ENCODE peak calls at places on chromosomes 4 and X, in four cellular contexts. A is GM12865, U is right lobe of liver, L is choroid plexus epithelial cell. Q is an unnamed sample.

GRCh38 chr4:48698029-48698901 is 81.8 kb downstream of the FRYL start:
- DNase-seq in A (no peak), U (peak), L (peak), Q (no peak)

GRCh38 chr4:99608417-99608816 is 33.8 kb downstream of the MTTP start:
- DNase-seq in A (no peak), U (no peak), L (no peak), Q (no peak)

GRCh38 chr4:89868999-89869589 is 25.6 kb upstream of the MMRN1 start:
- DNase-seq in A (no peak), U (no peak), L (peak), Q (no peak)

GRCh38 chr4:3107271-3108185 is 33.0 kb downstream of the HTT start:
- DNase-seq in A (no peak), U (no peak), L (peak), Q (no peak)

GRCh38 chrX:39532761-39533160 is 565.0 kb downstream of the BCOR start:
- DNase-seq in A (no peak), U (no peak), L (no peak), Q (no peak)

GRCh38 chr4:19497692-19498091 is 754.0 kb upstream of the SLIT2 start:
- DNase-seq in A (no peak), U (no peak), L (no peak), Q (no peak)

GRCh38 chr4:112766422-112766821 is 129.5 kb downstream of the LARP7 start:
- DNase-seq in A (peak), U (no peak), L (peak), Q (peak)

GRCh38 chr4:113083346-113083745 is 33.9 kb downstream of the ANK2 start:
- DNase-seq in A (no peak), U (no peak), L (no peak), Q (no peak)

GRCh38 chrX:156002517-156002916 is 5.0 kb downstream of the IL9R start:
- DNase-seq in A (no peak), U (no peak), L (no peak), Q (no peak)

GRCh38 chr4:119550857-119551532 is 77.6 kb downstream of the PDE5A start:
- DNase-seq in A (no peak), U (no peak), L (peak), Q (no peak)

GRCh38 chrX:69060631-69061408 is 104.4 kb downstream of the PJA1 start:
- DNase-seq in A (no peak), U (no peak), L (peak), Q (no peak)

GRCh38 chr4:109472343-109472761 is 38.7 kb downstream of the SEC24B start:
- DNase-seq in A (no peak), U (no peak), L (peak), Q (no peak)

GRCh38 chr4:8303485-8304281 is 34.1 kb downstream of the HTRA3 start:
- DNase-seq in A (no peak), U (peak), L (peak), Q (no peak)

GRCh38 chr4:79893441-79893840 is 179.6 kb downstream of the ANTXR2 start:
- DNase-seq in A (no peak), U (no peak), L (no peak), Q (no peak)

GRCh38 chrX:112247714-112248113 is 165.1 kb upstream of the TRPC5 start:
- DNase-seq in A (no peak), U (no peak), L (no peak), Q (no peak)

GRCh38 chr4:185654311-185654710 is 119.0 kb upstream of the PDLIM3 start:
- DNase-seq in A (no peak), U (no peak), L (no peak), Q (no peak)

GRCh38 chr4:185657699-185658098 is 122.4 kb upstream of the PDLIM3 start:
- DNase-seq in A (no peak), U (no peak), L (no peak), Q (no peak)

GRCh38 chr4:185657191-185657590 is 121.9 kb upstream of the PDLIM3 start:
- DNase-seq in A (no peak), U (no peak), L (no peak), Q (no peak)

GRCh38 chr4:185654965-185655554 is 119.8 kb upstream of the PDLIM3 start:
- DNase-seq in A (no peak), U (no peak), L (no peak), Q (no peak)

GRCh38 chr4:185656467-185656890 is 121.2 kb upstream of the PDLIM3 start:
- DNase-seq in A (no peak), U (no peak), L (peak), Q (no peak)
- TF ChIP-seq CTCF in A (no peak), U (no peak), L (peak), Q (no peak)

GRCh38 chrX:33132569-33132968 is 78.8 kb downstream of the DMD start:
- DNase-seq in A (no peak), U (no peak), L (no peak), Q (no peak)
- TF ChIP-seq CTCF in A (no peak), U (no peak), L (no peak), Q (no peak)

GRCh38 chrX:123962006-123962485 is 540 bp downstream of the STAG2 start:
- DNase-seq in A (peak), U (no peak), L (no peak), Q (peak)

GRCh38 chrX:123964155-123964554 is 2.6 kb downstream of the STAG2 start:
- DNase-seq in A (no peak), U (no peak), L (peak), Q (no peak)

GRCh38 chrX:123960956-123961267 is 594 bp upstream of the STAG2 start:
- DNase-seq in A (no peak), U (no peak), L (no peak), Q (no peak)

GRCh38 chrX:123961268-123962005 is at the start of gene STAG2:
- DNase-seq in A (peak), U (peak), L (peak), Q (peak)

DNA sequence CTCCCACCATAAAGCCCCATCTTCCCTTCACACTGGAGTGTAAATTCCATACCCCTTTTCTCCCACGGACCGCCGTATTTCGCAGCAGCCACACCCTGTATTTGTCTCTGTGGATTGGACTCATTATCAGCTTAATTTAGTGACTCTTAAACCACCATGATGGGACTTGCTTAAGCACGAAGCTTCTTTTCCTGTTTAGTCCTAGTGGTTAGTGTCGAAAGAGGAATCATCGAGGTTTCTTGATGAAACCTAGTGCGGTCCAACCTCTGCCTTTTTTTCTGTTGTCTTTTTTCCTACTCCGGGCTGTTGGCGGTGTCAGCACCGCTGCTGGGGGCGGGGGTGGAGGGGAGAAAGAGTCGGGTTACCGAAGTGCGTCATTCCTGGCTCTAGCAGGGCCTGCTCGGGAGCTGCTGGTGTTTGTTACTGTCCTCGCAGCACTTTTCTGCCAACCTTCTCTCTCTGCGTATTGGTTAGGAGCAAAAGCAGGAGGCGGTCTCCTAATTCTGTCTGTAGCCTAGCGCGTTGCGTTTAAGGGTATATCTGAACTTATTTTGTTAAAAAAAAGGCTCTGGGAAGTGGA is 1.4 kb downstream of the STAG2 start:
- DNase-seq in A (peak), U (peak), L (peak), Q (peak)
- TF ChIP-seq CTCF in A (no peak), U (no peak), L (peak), Q (no peak)

GRCh38 chrX:67544281-67544680 is 460 bp downstream of the AR start:
- DNase-seq in A (no peak), U (peak), L (no peak), Q (no peak)

GRCh38 chrX:67545772-67546495 is 2.1 kb downstream of the AR start:
- DNase-seq in A (no peak), U (peak), L (peak), Q (no peak)

GRCh38 chrX:67546496-67547423 is 2.9 kb downstream of the AR start:
- DNase-seq in A (no peak), U (peak), L (no peak), Q (no peak)

GRCh38 chrX:67543818-67544217 is at the start of gene AR:
- DNase-seq in A (no peak), U (peak), L (peak), Q (no peak)

GRCh38 chrX:67544871-67545771 is 1.3 kb downstream of the AR start:
- DNase-seq in A (no peak), U (peak), L (peak), Q (no peak)
- TF ChIP-seq CTCF in A (no peak), U (no peak), L (no peak), Q (no peak)

DNA sequence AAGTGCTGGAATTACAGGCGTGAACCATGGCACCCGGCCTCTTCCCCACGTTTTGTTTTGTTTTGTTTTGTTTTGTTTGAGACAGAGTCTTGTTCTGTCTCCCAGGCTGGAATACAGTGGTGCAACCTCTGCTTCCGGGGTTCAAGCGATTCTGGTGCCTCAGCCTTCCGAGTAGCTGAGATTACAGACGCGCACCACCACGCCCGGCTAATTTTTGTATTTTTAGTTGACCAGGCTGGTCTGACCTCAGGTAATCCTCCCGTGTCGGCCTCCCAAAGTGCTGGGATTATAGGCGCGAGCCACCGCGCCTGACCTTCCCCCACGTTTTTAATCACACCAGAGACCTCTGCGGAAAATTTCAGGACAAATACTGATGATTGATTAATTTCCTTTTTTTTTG is 2.2 kb downstream of the ENOPH1 start:
- DNase-seq in A (no peak), U (no peak), L (no peak), Q (no peak)
- TF ChIP-seq CTCF in A (no peak), U (no peak), L (no peak), Q (no peak)

Q was measured in activated CD8-positive, alpha-beta T cell treated with anti-CD3 and anti-CD28 coated beads for 36 hours.